ENCODE peak calls at places on chromosomes 3 and 15, in four cellular contexts. One of them, this sample, is unnamed.

GRCh38 chr15:70430029-70430428 is 332.3 kb upstream of the TLE3 start:
- DNase-seq in NCI-H345: no peak
- DNase-seq in NCI-H1092 treated with DMSO at 0.1 percent for 48 hours: no peak
- DNase-seq in uterus: no peak
- DNase-seq in this sample: no peak

GRCh38 chr3:129305592-129306091 is 27.0 kb downstream of the HMCES start:
- DNase-seq in uterus: peak
- DNase-seq in NCI-H345: no peak
- DNase-seq in NCI-H1092 treated with DMSO at 0.1 percent for 48 hours: no peak
- DNase-seq in this sample: peak

GRCh38 chr3:150605998-150606641 is 3.0 kb downstream of the SELENOT start:
- DNase-seq in uterus: no peak
- DNase-seq in NCI-H1092 treated with DMSO at 0.1 percent for 48 hours: no peak
- DNase-seq in NCI-H345: no peak
- DNase-seq in this sample: no peak

GRCh38 chr3:125651246-125651645 is 55.9 kb upstream of the OSBPL11 start:
- DNase-seq in NCI-H345: no peak
- DNase-seq in NCI-H1092 treated with DMSO at 0.1 percent for 48 hours: no peak
- DNase-seq in uterus: no peak
- DNase-seq in this sample: no peak

GRCh38 chr3:46334911-46335478 is 18.9 kb upstream of the CCR2 start:
- DNase-seq in NCI-H345: no peak
- DNase-seq in NCI-H1092 treated with DMSO at 0.1 percent for 48 hours: no peak
- DNase-seq in uterus: no peak
- DNase-seq in this sample: no peak

GRCh38 chr3:65177879-65178484 is 490.2 kb upstream of the ADAMTS9 start:
- DNase-seq in NCI-H1092 treated with DMSO at 0.1 percent for 48 hours: no peak
- DNase-seq in uterus: no peak
- DNase-seq in NCI-H345: no peak
- DNase-seq in this sample: peak

GRCh38 chr3:190504354-190505125 is 9.3 kb upstream of the IL1RAP start:
- DNase-seq in NCI-H1092 treated with DMSO at 0.1 percent for 48 hours: no peak
- DNase-seq in NCI-H345: peak
- DNase-seq in uterus: no peak
- DNase-seq in this sample: no peak

GRCh38 chr3:32336123-32336518 is 55.5 kb upstream of the CMTM7 start:
- DNase-seq in NCI-H1092 treated with DMSO at 0.1 percent for 48 hours: no peak
- DNase-seq in uterus: no peak
- DNase-seq in NCI-H345: no peak
- DNase-seq in this sample: no peak

GRCh38 chr15:34436956-34437442 is 609 bp downstream of the GOLGA8A start:
- DNase-seq in NCI-H1092 treated with DMSO at 0.1 percent for 48 hours: peak
- DNase-seq in NCI-H345: peak
- DNase-seq in uterus: no peak
- DNase-seq in this sample: no peak

GRCh38 chr3:169382309-169382708 is 281.2 kb downstream of the MECOM start:
- DNase-seq in NCI-H1092 treated with DMSO at 0.1 percent for 48 hours: no peak
- DNase-seq in uterus: no peak
- DNase-seq in NCI-H345: no peak
- DNase-seq in this sample: no peak

GRCh38 chr15:87340370-87340769 is 916.2 kb downstream of the NTRK3 start:
- DNase-seq in uterus: no peak
- DNase-seq in NCI-H1092 treated with DMSO at 0.1 percent for 48 hours: no peak
- DNase-seq in NCI-H345: no peak
- DNase-seq in this sample: no peak

GRCh38 chr3:36418296-36418695 is 38.0 kb downstream of the STAC start:
- DNase-seq in NCI-H345: no peak
- DNase-seq in NCI-H1092 treated with DMSO at 0.1 percent for 48 hours: no peak
- DNase-seq in uterus: no peak
- DNase-seq in this sample: no peak

GRCh38 chr15:94847325-94847724 is 616.0 kb downstream of the MCTP2 start:
- DNase-seq in uterus: no peak
- DNase-seq in NCI-H1092 treated with DMSO at 0.1 percent for 48 hours: no peak
- DNase-seq in NCI-H345: no peak
- DNase-seq in this sample: no peak

GRCh38 chr3:196976891-196977420 is 8.3 kb upstream of the PIGZ start:
- DNase-seq in uterus: no peak
- DNase-seq in NCI-H1092 treated with DMSO at 0.1 percent for 48 hours: no peak
- DNase-seq in NCI-H345: no peak
- DNase-seq in this sample: no peak

GRCh38 chr3:151568095-151568685 is 107.3 kb upstream of the IGSF10 start:
- DNase-seq in NCI-H345: no peak
- DNase-seq in uterus: no peak
- DNase-seq in NCI-H1092 treated with DMSO at 0.1 percent for 48 hours: no peak
- DNase-seq in this sample: peak

GRCh38 chr3:10021856-10022775 is 4.1 kb upstream of the FANCD2 start:
- DNase-seq in NCI-H345: no peak
- DNase-seq in uterus: no peak
- DNase-seq in NCI-H1092 treated with DMSO at 0.1 percent for 48 hours: no peak
- DNase-seq in this sample: no peak

GRCh38 chr3:4986175-4986610 is 7.0 kb downstream of the BHLHE40 start:
- DNase-seq in uterus: no peak
- DNase-seq in NCI-H345: no peak
- DNase-seq in NCI-H1092 treated with DMSO at 0.1 percent for 48 hours: no peak
- DNase-seq in this sample: no peak

GRCh38 chr3:126348308-126348920 is 8.8 kb downstream of the KLF15 start:
- DNase-seq in NCI-H1092 treated with DMSO at 0.1 percent for 48 hours: no peak
- DNase-seq in NCI-H345: no peak
- DNase-seq in uterus: peak
- DNase-seq in this sample: no peak

GRCh38 chr3:194705761-194706160 is 20.1 kb downstream of the FAM43A start:
- DNase-seq in NCI-H345: no peak
- DNase-seq in NCI-H1092 treated with DMSO at 0.1 percent for 48 hours: no peak
- DNase-seq in uterus: no peak
- DNase-seq in this sample: no peak

GRCh38 chr3:114442251-114442650 is 148.4 kb downstream of the TIGIT start:
- DNase-seq in uterus: no peak
- DNase-seq in NCI-H1092 treated with DMSO at 0.1 percent for 48 hours: no peak
- DNase-seq in NCI-H345: no peak
- DNase-seq in this sample: no peak

GRCh38 chr3:8739757-8740508 is 6.3 kb downstream of the CAV3 start:
- DNase-seq in NCI-H345: no peak
- DNase-seq in uterus: no peak
- DNase-seq in NCI-H1092 treated with DMSO at 0.1 percent for 48 hours: no peak
- DNase-seq in this sample: no peak

GRCh38 chr3:132180337-132180791 is 136.8 kb upstream of the ACP3 start:
- DNase-seq in NCI-H1092 treated with DMSO at 0.1 percent for 48 hours: peak
- DNase-seq in uterus: no peak
- DNase-seq in NCI-H345: peak
- DNase-seq in this sample: peak

GRCh38 chr15:44670087-44670945 is 6.9 kb upstream of the SPG11 start:
- DNase-seq in NCI-H1092 treated with DMSO at 0.1 percent for 48 hours: no peak
- DNase-seq in uterus: no peak
- DNase-seq in NCI-H345: no peak
- DNase-seq in this sample: no peak

GRCh38 chr3:8768364-8769087 is 887 bp downstream of the OXTR start:
- DNase-seq in NCI-H345: peak
- DNase-seq in uterus: no peak
- DNase-seq in NCI-H1092 treated with DMSO at 0.1 percent for 48 hours: no peak
- DNase-seq in this sample: no peak

GRCh38 chr15:90913398-90913944 is 10.4 kb downstream of the MAN2A2 start:
- DNase-seq in uterus: no peak
- DNase-seq in NCI-H1092 treated with DMSO at 0.1 percent for 48 hours: no peak
- DNase-seq in NCI-H345: no peak
- DNase-seq in this sample: no peak

GRCh38 chr15:69812881-69813280 is 284.8 kb downstream of the TLE3 start:
- DNase-seq in NCI-H345: no peak
- DNase-seq in NCI-H1092 treated with DMSO at 0.1 percent for 48 hours: no peak
- DNase-seq in uterus: no peak
- DNase-seq in this sample: no peak

GRCh38 chr3:66428733-66429132 is 72.1 kb downstream of the LRIG1 start:
- DNase-seq in uterus: peak
- DNase-seq in NCI-H345: peak
- DNase-seq in NCI-H1092 treated with DMSO at 0.1 percent for 48 hours: peak
- DNase-seq in this sample: peak

This sample was measured in NCI-H774.